ENCODE peak calls at places on chromosomes 13 and 19, in six cellular contexts. W is ovary; Z is CD14-positive monocyte; I is T-helper 17 cell; U is cardiac fibroblast; O is stimulated activated CD8-positive, alpha-beta memory T cell treated with anti-CD3 and anti-CD28 coated beads, Interleukin-7, amount 100 ng/mL, for 4 hours. R is an unnamed sample.

GRCh38 chr19:3220576-3220975 is 3.9 kb upstream of the CELF5 start:
- DNase-seq in W (no peak), Z (no peak), I (no peak), U (no peak), O (no peak), R (no peak)

GRCh38 chr19:49349567-49349966 is 12.6 kb downstream of the TEAD2 start:
- DNase-seq in W (no peak), Z (no peak), I (no peak), U (no peak), O (no peak), R (no peak)

GRCh38 chr13:68078874-68079273 is 848.7 kb upstream of the PCDH9 start:
- DNase-seq in W (no peak), Z (no peak), I (no peak), U (no peak), O (no peak), R (no peak)

GRCh38 chr13:106100261-106100919 is 435.1 kb downstream of the EFNB2 start:
- DNase-seq in W (no peak), Z (no peak), I (no peak), U (no peak), O (no peak), R (no peak)

GRCh38 chr13:84607614-84608013 is 725.3 kb upstream of the SLITRK1 start:
- DNase-seq in W (no peak), Z (no peak), I (no peak), U (peak), O (no peak), R (peak)

GRCh38 chr13:107770541-107770940 is 444.8 kb downstream of the LIG4 start:
- DNase-seq in W (no peak), Z (no peak), I (no peak), U (no peak), O (no peak), R (no peak)

GRCh38 chr13:59842507-59842906 is 321.2 kb downstream of the DIAPH3 start:
- DNase-seq in W (no peak), Z (no peak), I (no peak), U (no peak), O (no peak), R (no peak)

GRCh38 chr19:10516064-10516385 is 1.2 kb downstream of the S1PR5 start:
- DNase-seq in W (no peak), Z (no peak), I (no peak), U (no peak), O (peak), R (no peak)

GRCh38 chr19:13831560-13832056 is 36.4 kb downstream of the ZSWIM4 start:
- DNase-seq in W (no peak), Z (no peak), I (no peak), U (no peak), O (no peak), R (no peak)

GRCh38 chr13:99269627-99270252 is 11.6 kb upstream of the GPR18 start:
- DNase-seq in W (peak), Z (no peak), I (no peak), U (peak), O (no peak), R (peak)

GRCh38 chr13:21476893-21477472 is 17.9 kb upstream of the ZDHHC20 start:
- DNase-seq in W (peak), Z (peak), I (peak), U (peak), O (peak), R (peak)

GRCh38 chr19:21491161-21491560 is 14.2 kb upstream of the ZNF429 start:
- DNase-seq in W (no peak), Z (no peak), I (no peak), U (no peak), O (no peak), R (no peak)

GRCh38 chr19:14053500-14053899 is 8.4 kb downstream of the PALM3 start:
- DNase-seq in W (no peak), Z (no peak), I (no peak), U (no peak), O (no peak), R (no peak)

GRCh38 chr13:40344270-40345148 is 321.9 kb downstream of the FOXO1 start:
- DNase-seq in W (no peak), Z (no peak), I (no peak), U (peak), O (no peak), R (no peak)